ENCODE peak calls at places on chromosomes 3 and 15, in seven cellular contexts. R is RKO; P is fibroblast of pulmonary artery; G is Panc1; O is H7; B is caudate nucleus; D is stimulated activated CD4-positive, alpha-beta T cell treated with anti-CD3 and anti-CD28 coated beads, Interleukin-12 subunit alpha, Interleukin-12 subunit beta, amount 100 ng/mL, for 4 hours. J is an unnamed sample.

GRCh38 chr3:47008851-47009224 is 29.4 kb downstream of the NBEAL2 start:
- DNase-seq in R (no peak), P (no peak), G (no peak), O (no peak), B (no peak), D (no peak), J (no peak)

GRCh38 chr3:197406266-197406665 is 107.9 kb upstream of the DLG1 start:
- DNase-seq in R (no peak), P (peak), G (no peak), O (peak), B (no peak), D (no peak), J (peak)

GRCh38 chr15:49953421-49953820 is 165.6 kb downstream of the ATP8B4 start:
- DNase-seq in R (no peak), P (no peak), G (no peak), O (no peak), B (no peak), D (no peak), J (no peak)

GRCh38 chr3:47746264-47746663 is 35.4 kb downstream of the SMARCC1 start:
- DNase-seq in R (no peak), P (no peak), G (no peak), O (no peak), B (no peak), D (no peak), J (no peak)

GRCh38 chr15:71066983-71067382 is 48.3 kb upstream of the THSD4 start:
- DNase-seq in R (no peak), P (peak), G (no peak), O (no peak), B (no peak), D (no peak), J (no peak)

GRCh38 chr3:128170866-128171516 is 17.7 kb downstream of the EEFSEC start:
- DNase-seq in R (peak), P (peak), G (peak), O (peak), B (no peak), D (no peak), J (peak)

GRCh38 chr3:12508316-12508715 is 24.0 kb downstream of the TSEN2 start:
- DNase-seq in R (peak), P (peak), G (no peak), O (no peak), B (no peak), D (no peak), J (no peak)

GRCh38 chr3:14440168-14440518 is 37.7 kb downstream of the SLC6A6 start:
- DNase-seq in R (no peak), P (no peak), G (no peak), O (no peak), B (no peak), D (no peak), J (no peak)

GRCh38 chr3:47098910-47099309 is 65.0 kb downstream of the SETD2 start:
- DNase-seq in R (no peak), P (no peak), G (no peak), O (no peak), B (no peak), D (no peak), J (no peak)

GRCh38 chr3:57112206-57112605 is 51.7 kb downstream of the SPATA12 start:
- DNase-seq in R (peak), P (peak), G (no peak), O (peak), B (no peak), D (no peak), J (no peak)

GRCh38 chr15:60426870-60427528 is 29.2 kb upstream of the ANXA2 start:
- DNase-seq in R (peak), P (peak), G (no peak), O (no peak), B (no peak), D (no peak), J (no peak)

GRCh38 chr15:77753939-77754338 is 121.2 kb upstream of the LINGO1 start:
- DNase-seq in R (no peak), P (no peak), G (no peak), O (no peak), B (no peak), D (no peak), J (no peak)

GRCh38 chr15:55899537-55899936 is 93.9 kb downstream of the NEDD4 start:
- DNase-seq in R (no peak), P (no peak), G (no peak), O (no peak), B (no peak), D (no peak), J (no peak)

GRCh38 chr15:68435966-68436365 is 4.0 kb upstream of the ITGA11 start:
- DNase-seq in R (no peak), P (no peak), G (no peak), O (no peak), B (no peak), D (no peak), J (no peak)

GRCh38 chr3:192869131-192870027 is 48.3 kb downstream of the MB21D2 start:
- DNase-seq in R (peak), P (peak), G (no peak), O (no peak), B (no peak), D (no peak), J (no peak)

GRCh38 chr3:32018723-32019564 is 37.4 kb downstream of the ZNF860 start:
- DNase-seq in R (peak), P (peak), G (no peak), O (peak), B (no peak), D (no peak), J (no peak)

GRCh38 chr15:68626739-68627138 is 47.9 kb downstream of the CORO2B start:
- DNase-seq in R (peak), P (no peak), G (no peak), O (no peak), B (no peak), D (no peak), J (no peak)

GRCh38 chr3:193114431-193115340 is 126.3 kb upstream of the PLAAT1 start:
- DNase-seq in R (no peak), P (no peak), G (no peak), O (no peak), B (no peak), D (no peak), J (no peak)

GRCh38 chr3:40103829-40104228 is 205.7 kb upstream of the EIF1B start:
- DNase-seq in R (no peak), P (no peak), G (no peak), O (no peak), B (no peak), D (no peak), J (no peak)

GRCh38 chr3:50251220-50251619 is 15.2 kb downstream of the GNAI2 start:
- DNase-seq in R (peak), P (peak), G (no peak), O (no peak), B (no peak), D (peak), J (no peak)

GRCh38 chr3:49805367-49805782 is 2.3 kb downstream of the INKA1 start:
- DNase-seq in R (no peak), P (peak), G (no peak), O (no peak), B (no peak), D (no peak), J (peak)

J was measured in kidney.